ENCODE peak calls at places on chromosomes 12 and 14, in five cellular contexts. A is aorta, R is cardiac muscle cell, T is lower lobe of right lung, D is cardiac fibroblast. S is an unnamed sample.
A peak's percentile ranks its signal among the peaks of the same experiment; 100 is the strongest.

GRCh38 chr12:12294215-12295005 is 27.6 kb upstream of the LRP6 start:
- DNase-seq in A (peak; percentile 53), D (peak; percentile 81), T (no peak), R (peak; percentile 77), S (no peak)

GRCh38 chr12:99618657-99619056 is 28.9 kb upstream of the GARIN6 start:
- DNase-seq in T (no peak), R (no peak), A (no peak), D (no peak), S (no peak)

GRCh38 chr12:27336254-27336653 is 3.6 kb downstream of the BMAL2 start:
- DNase-seq in T (no peak), R (no peak), D (no peak), A (no peak), S (no peak)

GRCh38 chr14:44316647-44317432 is 190.2 kb downstream of the FSCB start:
- DNase-seq in A (no peak), R (peak; percentile 96), D (peak; percentile 93), T (no peak), S (peak; percentile 93)

GRCh38 chr12:27865421-27865820 is 85.4 kb upstream of the MANSC4 start:
- DNase-seq in T (no peak), A (no peak), R (peak; percentile 83), D (peak; percentile 77), S (peak; percentile 84)

GRCh38 chr12:117417004-117417403 is 55.6 kb upstream of the NOS1 start:
- DNase-seq in D (no peak), R (no peak), A (no peak), T (no peak), S (no peak)

GRCh38 chr12:64682572-64683277 is 72.4 kb downstream of the RASSF3 start:
- DNase-seq in D (peak; percentile 97), A (peak; percentile 68), T (no peak), R (peak; percentile 97), S (peak; percentile 47)

GRCh38 chr14:59897757-59898383 is 22.1 kb upstream of the LRRC9 start:
- DNase-seq in D (peak; percentile 41), A (no peak), R (peak; percentile 47), T (no peak), S (no peak)

GRCh38 chr12:119266963-119267362 is 67.6 kb upstream of the CCDC60 start:
- DNase-seq in T (no peak), D (no peak), A (no peak), R (no peak), S (no peak)

GRCh38 chr14:81231540-81231939 is 10.8 kb upstream of the GTF2A1 start:
- DNase-seq in T (no peak), A (no peak), R (no peak), D (no peak), S (no peak)

GRCh38 chr12:27571463-27571862 is 47.5 kb downstream of the PPFIBP1 start:
- DNase-seq in A (no peak), T (no peak), R (peak; percentile 61), D (peak; percentile 61), S (peak; percentile 96)

GRCh38 chr14:22159968-22160367 is 429.1 kb downstream of the DAD1 start:
- DNase-seq in T (no peak), D (no peak), A (no peak), R (no peak), S (no peak)

GRCh38 chr12:2627343-2628191 is 167.2 kb upstream of the FKBP4 start:
- DNase-seq in A (no peak), T (no peak), R (no peak), D (no peak), S (no peak)

GRCh38 chr14:80447396-80447795 is 236.1 kb upstream of the DIO2 start:
- DNase-seq in R (peak; percentile 7), T (no peak), A (no peak), D (no peak), S (no peak)

GRCh38 chr14:90522585-90523191 is 125.9 kb downstream of the CALM1 start:
- DNase-seq in T (peak; percentile 75), R (peak; percentile 71), D (peak; percentile 65), A (peak; percentile 85), S (no peak)

GRCh38 chr12:105365231-105365630 is 34.7 kb downstream of the C12orf75 start:
- DNase-seq in T (no peak), R (no peak), A (no peak), D (peak; percentile 13), S (no peak)

GRCh38 chr14:81427348-81428058 is 27.4 kb upstream of the STON2 start:
- DNase-seq in R (no peak), T (peak; percentile 48), A (peak; percentile 62), D (no peak), S (no peak)

GRCh38 chr14:89600950-89601826 is 184.2 kb upstream of the FOXN3 start:
- DNase-seq in R (peak; percentile 62), A (no peak), T (no peak), D (peak; percentile 62), S (no peak)

GRCh38 chr12:11584213-11584855 is 65.1 kb upstream of the ETV6 start:
- DNase-seq in R (no peak), A (no peak), D (no peak), T (no peak), S (no peak)

GRCh38 chr14:87111741-87112140 is 881.2 kb downstream of the GALC start:
- DNase-seq in D (no peak), R (no peak), T (no peak), A (no peak), S (no peak)

GRCh38 chr12:70721216-70721615 is 84.0 kb upstream of the PTPRB start:
- DNase-seq in A (no peak), D (no peak), R (no peak), T (no peak), S (no peak)

GRCh38 chr12:69239922-69240624 is 704 bp downstream of the CPSF6 start:
- DNase-seq in R (peak; percentile 47), T (peak; percentile 71), D (peak; percentile 42), A (peak; percentile 71), S (no peak)

GRCh38 chr14:84468153-84468552 is 1061.8 kb upstream of the FLRT2 start:
- DNase-seq in T (no peak), D (no peak), A (no peak), R (no peak), S (no peak)

GRCh38 chr12:90773526-90773925 is 181.4 kb downstream of the CCER1 start:
- DNase-seq in A (no peak), T (no peak), D (no peak), R (peak; percentile 18), S (no peak)

GRCh38 chr14:76964695-76965094 is 63.8 kb downstream of the IRF2BPL start:
- DNase-seq in R (no peak), T (no peak), D (no peak), A (no peak), S (no peak)

GRCh38 chr12:233615-233968 is 19.6 kb upstream of the SLC6A12 start:
- DNase-seq in T (no peak), A (no peak), D (no peak), R (no peak), S (no peak)

GRCh38 chr12:131101006-131101405 is 147.3 kb downstream of the ADGRD1 start:
- DNase-seq in R (no peak), A (no peak), T (peak; percentile 24), D (no peak), S (no peak)

GRCh38 chr14:93096923-93097322 is 18.8 kb downstream of the ITPK1 start:
- DNase-seq in R (no peak), D (no peak), A (no peak), T (no peak), S (no peak)

GRCh38 chr12:91225316-91225715 is 42.7 kb upstream of the DCN start:
- DNase-seq in A (no peak), R (peak; percentile 41), T (no peak), D (peak; percentile 54), S (no peak)

GRCh38 chr12:65014504-65015271 is 106.4 kb downstream of the WIF1 start:
- DNase-seq in D (no peak), A (no peak), R (no peak), T (no peak), S (no peak)

GRCh38 chr14:34461334-34462131 is 507 bp downstream of the SPTSSA start:
- DNase-seq in T (peak; percentile 61), D (peak; percentile 55), R (peak; percentile 60), A (peak; percentile 66), S (no peak)

GRCh38 chr12:85531345-85531744 is 251.3 kb downstream of the ALX1 start:
- DNase-seq in D (no peak), R (no peak), T (no peak), A (no peak), S (no peak)

GRCh38 chr12:6700646-6701051 is at the start of gene PIANP:
- DNase-seq in R (peak; percentile 40), D (peak; percentile 24), T (no peak), A (peak; percentile 73), S (no peak)

GRCh38 chr14:33986804-33987203 is 35.9 kb upstream of the EGLN3 start:
- DNase-seq in T (no peak), D (peak; percentile 64), R (peak; percentile 91), A (no peak), S (peak; percentile 73)

GRCh38 chr12:124433906-124434305 is 133.5 kb downstream of the NCOR2 start:
- DNase-seq in A (no peak), D (no peak), R (no peak), T (no peak), S (no peak)
- H3K4me3 ChIP-seq in A (no peak overlapping the region), D (no peak overlapping the region), R (no peak overlapping the region), T (no peak overlapping the region), S (no peak overlapping the region)

GRCh38 chr12:125187148-125187733 is 122.0 kb downstream of the AACS start:
- DNase-seq in T (no peak), A (no peak), D (no peak), R (no peak), S (no peak)
- H3K4me3 ChIP-seq in T (peak overlapping the region; percentile 31), A (peak overlapping the region; percentile 66), D (peak overlapping the region; percentile 51), R (peak overlapping the region; percentile 50), S (peak overlapping the region; percentile 61)

GRCh38 chr12:49698619-49699545 is 8.3 kb downstream of the FMNL3 start:
- DNase-seq in R (peak; percentile 66), D (peak; percentile 57), A (peak; percentile 63), T (no peak), S (no peak)
- H3K4me3 ChIP-seq in R (no peak overlapping the region), D (peak overlapping the region; percentile 4), A (no peak overlapping the region), T (peak overlapping the region; percentile 28), S (peak overlapping the region; percentile 30)

DNA sequence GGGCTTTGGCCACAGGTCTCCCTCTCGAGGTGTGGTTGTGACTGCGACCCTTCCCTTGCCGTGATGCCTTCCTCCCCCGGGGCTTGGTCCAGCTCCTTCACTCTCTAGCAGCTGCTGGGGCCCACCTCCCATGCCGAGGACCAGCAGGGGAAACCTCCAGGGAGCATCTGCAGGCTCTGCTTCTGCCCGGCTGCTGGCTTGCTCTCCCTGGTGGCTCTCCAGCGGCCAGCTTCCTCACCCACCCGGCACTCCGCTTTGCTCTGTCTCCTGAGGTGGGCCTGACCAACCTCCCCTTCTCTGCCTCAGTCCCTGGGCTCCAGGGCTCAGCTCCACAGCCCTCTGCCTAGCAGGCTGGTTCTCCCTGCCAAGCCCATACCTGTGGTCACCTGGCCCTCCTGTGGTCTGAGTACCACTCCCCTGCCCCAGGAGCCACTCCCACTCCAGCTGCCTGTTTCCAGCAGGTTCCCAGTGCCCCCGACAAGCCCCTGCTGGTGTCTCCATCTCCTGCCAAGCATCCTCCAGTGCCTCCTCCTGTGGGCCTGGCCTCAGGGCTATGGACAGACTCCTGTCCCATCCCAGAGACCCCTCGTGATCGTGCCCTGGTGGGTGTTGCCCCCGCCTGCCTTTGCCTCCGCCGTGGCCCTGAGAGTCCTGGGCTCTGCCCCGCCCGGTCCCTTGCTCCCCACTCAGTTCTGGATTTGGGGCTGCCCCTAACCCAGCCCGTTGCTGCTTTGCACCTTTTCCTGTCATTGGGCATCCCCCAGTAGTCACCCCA is 9.5 kb downstream of the MEG3 start:
- DNase-seq in A (no peak), T (no peak), R (no peak), D (no peak), S (no peak)
- H3K4me3 ChIP-seq in A (no peak overlapping the region), T (no peak overlapping the region), R (no peak overlapping the region), D (no peak overlapping the region), S (no peak overlapping the region)

S was measured in skeletal muscle cell.